ENCODE peak calls at places on chromosome X, in seven cellular contexts. F is LoVo, Z is DMS153, D is left lung, I is germinal center, J is activated T-cell treated with anti-CD3 and anti-CD28 coated beads for 1 hour, N is caudate nucleus. U is an unnamed sample.
A peak's percentile ranks its signal among the peaks of the same experiment; 100 is the strongest.

GRCh38 chrX:40104649-40105015 is 6.9 kb upstream of the BCOR start:
- DNase-seq in D (peak; percentile 53), F (no peak), Z (no peak), I (no peak), J (no peak), N (no peak), U (no peak)

GRCh38 chrX:8139713-8140112 is 31.4 kb downstream of the VCX2 start:
- DNase-seq in Z (no peak), D (peak; percentile 35), J (no peak), I (no peak), F (no peak), N (no peak), U (no peak)

GRCh38 chrX:107599371-107599970 is 28.8 kb upstream of the PRPS1 start:
- DNase-seq in Z (no peak), N (no peak), F (no peak), I (no peak), D (no peak), J (no peak), U (no peak)

GRCh38 chrX:45621356-45622041 is 420.8 kb upstream of the DIPK2B start:
- DNase-seq in Z (no peak), I (no peak), N (no peak), D (no peak), J (no peak), F (no peak), U (no peak)

GRCh38 chrX:66144258-66144657 is 19.8 kb upstream of the HEPH start:
- DNase-seq in N (no peak), Z (no peak), J (no peak), F (no peak), D (no peak), I (no peak), U (no peak)

GRCh38 chrX:112997991-112998390 is 157.4 kb upstream of the AMOT start:
- DNase-seq in I (no peak), D (no peak), F (no peak), J (no peak), Z (no peak), N (no peak), U (no peak)

GRCh38 chrX:102339312-102340298 is 92.6 kb downstream of the NXF2 start:
- DNase-seq in J (no peak), D (no peak), Z (no peak), I (no peak), N (no peak), F (no peak), U (no peak)

GRCh38 chrX:49725401-49725800 is 29.6 kb upstream of the PAGE1 start:
- DNase-seq in N (no peak), F (no peak), J (no peak), I (no peak), D (no peak), Z (no peak), U (no peak)

GRCh38 chrX:108285361-108285760 is 152.9 kb downstream of the COL4A6 start:
- DNase-seq in D (no peak), J (no peak), Z (no peak), N (no peak), F (no peak), I (no peak), U (no peak)

GRCh38 chrX:71637848-71638247 is 19.5 kb upstream of the CXCR3 start:
- DNase-seq in J (no peak), I (no peak), F (no peak), N (no peak), D (no peak), Z (no peak), U (no peak)

GRCh38 chrX:79080131-79080530 is 64.4 kb upstream of the GPR174 start:
- DNase-seq in Z (no peak), N (no peak), J (no peak), D (no peak), I (no peak), F (no peak), U (no peak)

GRCh38 chrX:108270739-108271396 is 167.4 kb downstream of the COL4A6 start:
- DNase-seq in N (no peak), F (no peak), I (no peak), Z (peak; percentile 14), D (no peak), J (no peak), U (no peak)

GRCh38 chrX:122184791-122185190 is 999.3 kb upstream of the GRIA3 start:
- DNase-seq in N (no peak), Z (no peak), J (no peak), I (no peak), D (no peak), F (no peak), U (no peak)

GRCh38 chrX:13123857-13124345 is 79.5 kb upstream of the FAM9C start:
- DNase-seq in Z (no peak), D (no peak), F (no peak), N (no peak), I (no peak), J (no peak), U (no peak)

GRCh38 chrX:48487362-48487785 is 11.4 kb downstream of the FTSJ1 start:
- DNase-seq in N (no peak), F (peak; percentile 83), I (no peak), Z (no peak), J (no peak), D (no peak), U (no peak)

GRCh38 chrX:120485562-120486520 is 16.7 kb upstream of the LAMP2 start:
- DNase-seq in I (peak; percentile 41), Z (peak; percentile 93), D (peak; percentile 63), N (peak; percentile 87), F (peak; percentile 80), J (peak; percentile 9), U (peak; percentile 33)

GRCh38 chrX:39855748-39856129 is 242.0 kb downstream of the BCOR start:
- DNase-seq in N (no peak), I (peak; percentile 64), D (no peak), Z (peak; percentile 84), F (peak; percentile 64), J (peak; percentile 53), U (no peak)

GRCh38 chrX:21972721-21973120 is 32.2 kb downstream of the SMS start:
- DNase-seq in F (no peak), J (peak; percentile 2), N (no peak), Z (no peak), D (no peak), I (no peak), U (no peak)

GRCh38 chrX:38156838-38157237 is 63.8 kb downstream of the SRPX start:
- DNase-seq in N (no peak), Z (no peak), D (no peak), J (no peak), I (no peak), F (no peak), U (no peak)

GRCh38 chrX:129478516-129478915 is 44.8 kb downstream of the SMARCA1 start:
- DNase-seq in N (no peak), I (no peak), D (no peak), Z (no peak), J (no peak), F (no peak), U (no peak)

GRCh38 chrX:54090880-54091279 is 46.6 kb upstream of the PHF8 start:
- DNase-seq in D (no peak), I (no peak), Z (no peak), F (no peak), J (no peak), N (no peak), U (no peak)

GRCh38 chrX:53714580-53715335 is 28.2 kb upstream of the HUWE1 start:
- DNase-seq in J (peak; percentile 10), D (peak; percentile 39), N (no peak), I (no peak), Z (no peak), F (no peak), U (no peak)

GRCh38 chrX:118626346-118626745 is 101.1 kb upstream of the IL13RA1 start:
- DNase-seq in F (no peak), D (no peak), I (no peak), J (no peak), Z (no peak), N (no peak), U (no peak)

GRCh38 chrX:19625612-19626011 is 110.3 kb upstream of the MAP3K15 start:
- DNase-seq in I (no peak), J (no peak), Z (no peak), F (peak; percentile 12), D (no peak), N (no peak), U (no peak)

GRCh38 chrX:39903343-39903742 is 194.4 kb downstream of the BCOR start:
- DNase-seq in N (no peak), Z (no peak), F (no peak), J (no peak), I (no peak), D (no peak), U (no peak)

GRCh38 chrX:134484039-134484438 is 24.1 kb downstream of the HPRT1 start:
- DNase-seq in D (no peak), Z (peak; percentile 27), F (peak; percentile 16), I (no peak), N (no peak), J (no peak), U (peak; percentile 5)

GRCh38 chrX:27842867-27843266 is 35.1 kb downstream of the MAGEB10 start:
- DNase-seq in F (no peak), D (no peak), N (no peak), I (no peak), J (no peak), Z (no peak), U (no peak)

GRCh38 chrX:9604111-9604907 is 139.5 kb downstream of the TBL1X start:
- DNase-seq in Z (no peak), D (no peak), I (no peak), J (no peak), F (no peak), N (peak; percentile 61), U (no peak)

GRCh38 chrX:86946569-86946968 is 571.0 kb upstream of the KLHL4 start:
- DNase-seq in N (no peak), Z (no peak), J (no peak), D (no peak), F (peak; percentile 9), I (peak; percentile 1), U (no peak)

GRCh38 chrX:69109706-69110635 is 55.3 kb downstream of the PJA1 start:
- DNase-seq in Z (no peak), I (no peak), J (no peak), N (no peak), D (no peak), F (peak; percentile 58), U (no peak)

GRCh38 chrX:619812-620493 is 10.6 kb upstream of the SHOX start:
- DNase-seq in I (no peak), N (no peak), J (no peak), F (no peak), D (no peak), Z (no peak), U (no peak)

GRCh38 chrX:24485976-24486680 is 21.0 kb downstream of the PDK3 start:
- DNase-seq in D (no peak), N (no peak), Z (no peak), F (no peak), J (no peak), I (no peak), U (no peak)

GRCh38 chrX:132336172-132336571 is 116.9 kb upstream of the RAP2C start:
- DNase-seq in D (no peak), I (no peak), N (no peak), F (no peak), J (no peak), Z (no peak), U (no peak)

GRCh38 chrX:3252744-3253143 is 93.7 kb downstream of the MXRA5 start:
- DNase-seq in Z (no peak), D (no peak), J (no peak), I (no peak), N (no peak), F (no peak), U (no peak)

GRCh38 chrX:23749129-23749528 is 6.1 kb upstream of the ACOT9 start:
- DNase-seq in J (no peak), N (no peak), Z (no peak), I (no peak), F (no peak), D (no peak), U (no peak)

GRCh38 chrX:43949669-43950068 is 23.5 kb downstream of the NDP start:
- DNase-seq in I (peak; percentile 14), Z (no peak), J (peak; percentile 5), D (no peak), N (peak; percentile 64), F (no peak), U (peak; percentile 41)

U was measured in HuH-7.